ENCODE peak calls at places on chromosomes 7 and 10, in six cellular contexts. B, Z, M, V, F and H are unnamed samples.

GRCh38 chr10:49163741-49164140 is 24.4 kb downstream of the TMEM273 start:
- DNase-seq in B (no peak), Z (no peak), M (no peak), V (no peak), F (no peak), H (no peak)

GRCh38 chr10:93236378-93237040 is 162.8 kb downstream of the CYP26A1 start:
- DNase-seq in Z (no peak), V (no peak), F (no peak), B (no peak), M (no peak), H (no peak)

GRCh38 chr7:135714534-135715009 is 13.4 kb downstream of the SLC13A4 start:
- DNase-seq in B (peak; percentile 82), F (no peak), V (peak; percentile 45), M (no peak), Z (no peak), H (no peak)

GRCh38 chr10:62655337-62655994 is 149.1 kb upstream of the ADO start:
- DNase-seq in V (no peak), F (no peak), Z (no peak), M (no peak), B (no peak), H (no peak)

GRCh38 chr10:92419740-92420553 is 129.0 kb downstream of the MARCHF5 start:
- DNase-seq in Z (peak; percentile 52), F (peak; percentile 67), B (no peak), V (no peak), M (peak; percentile 75), H (peak; percentile 10)

GRCh38 chr7:3112499-3113134 is 69.0 kb upstream of the CARD11 start:
- DNase-seq in M (no peak), B (no peak), V (no peak), Z (no peak), F (no peak), H (no peak)

GRCh38 chr7:2248984-2249694 is 7.1 kb downstream of the NUDT1 start:
- DNase-seq in M (peak; percentile 79), B (peak; percentile 61), F (no peak), V (peak; percentile 23), Z (no peak), H (no peak)

GRCh38 chr10:73404690-73405089 is 9.2 kb downstream of the ANXA7 start:
- DNase-seq in F (no peak), Z (no peak), V (no peak), B (no peak), M (no peak), H (no peak)

GRCh38 chr10:81116201-81116600 is 578.5 kb downstream of the SH2D4B start:
- DNase-seq in F (no peak), V (peak; percentile 2), M (no peak), Z (no peak), B (no peak), H (peak; percentile 37)

GRCh38 chr10:112059220-112059619 is 124.3 kb downstream of the GPAM start:
- DNase-seq in Z (no peak), M (no peak), V (no peak), F (no peak), B (no peak), H (no peak)

GRCh38 chr7:42746226-42746625 is 165.6 kb downstream of the C7orf25 start:
- DNase-seq in M (no peak), F (no peak), B (no peak), Z (no peak), V (no peak), H (no peak)

GRCh38 chr10:43172645-43173044 is 34.4 kb downstream of the CSGALNACT2 start:
- DNase-seq in Z (no peak), M (no peak), F (no peak), B (no peak), V (no peak), H (no peak)

GRCh38 chr7:16921644-16922257 is 40.0 kb upstream of the AGR3 start:
- DNase-seq in Z (peak; percentile 28), M (no peak), V (no peak), B (no peak), F (no peak), H (peak; percentile 56)

GRCh38 chr7:90025771-90026170 is 128.5 kb upstream of the STEAP1 start:
- DNase-seq in Z (no peak), M (no peak), V (no peak), F (no peak), B (no peak), H (no peak)

GRCh38 chr7:155713382-155713781 is 68.9 kb downstream of the RBM33 start:
- DNase-seq in Z (peak; percentile 45), M (peak; percentile 74), F (no peak), B (peak; percentile 32), V (no peak), H (no peak)

GRCh38 chr10:6089334-6090219 is 743 bp downstream of the RBM17 start:
- DNase-seq in Z (no peak), V (peak; percentile 61), M (peak; percentile 69), B (peak; percentile 59), F (no peak), H (no peak)

GRCh38 chr7:100675581-100676350 is 2.2 kb downstream of the GNB2 start:
- DNase-seq in F (peak; percentile 94), M (peak; percentile 91), Z (peak; percentile 80), V (peak; percentile 67), B (peak; percentile 96), H (no peak)

GRCh38 chr10:12938271-12938670 is 63.2 kb downstream of the CCDC3 start:
- DNase-seq in B (no peak), Z (no peak), F (no peak), M (no peak), V (no peak), H (no peak)

GRCh38 chr10:6460861-6461409 is 119.1 kb downstream of the PRKCQ start:
- DNase-seq in M (no peak), V (no peak), F (no peak), Z (no peak), B (no peak), H (no peak)

GRCh38 chr10:126372359-126372758 is 15.9 kb downstream of the ADAM12 start:
- DNase-seq in M (no peak), V (no peak), Z (no peak), F (no peak), B (no peak), H (no peak)

GRCh38 chr10:14533295-14533694 is 202.6 kb upstream of the FRMD4A start:
- DNase-seq in F (no peak), M (no peak), V (no peak), Z (no peak), B (no peak), H (no peak)

GRCh38 chr7:77553123-77553522 is 16.0 kb downstream of the PTPN12 start:
- DNase-seq in M (no peak), V (no peak), Z (no peak), B (no peak), F (no peak), H (no peak)

GRCh38 chr7:77549103-77549870 is 12.2 kb downstream of the PTPN12 start:
- DNase-seq in Z (no peak), F (no peak), V (no peak), B (no peak), M (no peak), H (no peak)

GRCh38 chr7:77548222-77548621 is 11.1 kb downstream of the PTPN12 start:
- DNase-seq in F (no peak), V (no peak), B (no peak), Z (no peak), M (no peak), H (no peak)

DNA sequence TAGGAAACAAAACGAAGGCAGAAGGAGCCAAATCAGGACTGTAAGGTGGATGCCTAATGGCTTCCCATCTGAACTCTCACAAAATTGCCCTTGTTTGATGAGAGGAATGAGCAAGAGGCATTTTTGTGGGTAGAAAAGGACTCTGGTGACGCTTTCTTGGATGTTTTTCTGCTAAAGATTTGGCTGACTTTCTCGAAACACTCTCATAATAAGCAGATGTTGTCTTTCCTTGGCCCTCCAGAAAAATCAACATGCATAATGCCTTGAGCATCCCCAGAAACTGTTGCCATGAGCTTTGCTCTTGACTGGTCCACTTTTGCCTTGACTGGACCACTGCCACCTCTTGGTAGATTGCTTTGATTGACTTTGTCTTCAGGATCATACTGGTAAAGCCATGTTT is 13.5 kb downstream of the PTPN12 start:
- DNase-seq in M (no peak), B (no peak), V (no peak), F (no peak), Z (no peak), H (no peak)
- H3K36me3 ChIP-seq in M (no peaks in the 10 kb centered on the region), B (peaks cover 60% of the 10 kb centered on the region), V (peaks cover 2% of the 10 kb centered on the region), F (no peaks in the 10 kb centered on the region), Z (no peaks in the 10 kb centered on the region), H (no peaks in the 10 kb centered on the region)

DNA sequence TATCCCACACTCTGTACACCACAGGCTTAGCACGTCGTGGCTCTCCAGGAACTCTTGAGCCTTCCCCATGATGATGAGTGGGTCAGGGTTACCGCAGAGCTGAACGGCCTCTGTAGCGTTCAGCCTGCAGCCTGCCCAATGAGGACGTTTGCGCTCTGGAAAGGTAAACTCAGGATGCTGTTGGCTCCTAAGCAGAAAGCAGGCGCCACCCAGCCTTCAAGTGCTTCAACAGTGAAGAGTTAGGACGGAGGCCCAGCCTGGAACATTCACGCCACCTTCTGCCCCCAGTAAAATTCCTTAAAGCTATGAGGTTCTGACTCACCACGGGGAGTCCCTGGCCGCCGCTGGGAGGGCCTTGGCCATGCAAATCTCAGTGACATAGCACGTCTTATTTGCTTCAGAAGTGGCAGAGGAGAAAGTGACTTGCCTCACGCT is 161.5 kb upstream of the SH2B2 start:
- DNase-seq in F (peak; percentile 88), V (no peak), M (peak; percentile 92), Z (no peak), B (no peak), H (peak; percentile 75)
- H3K36me3 ChIP-seq in F (no peaks in the 10 kb centered on the region), V (no peaks in the 10 kb centered on the region), M (no peaks in the 10 kb centered on the region), Z (peaks cover 30% of the 10 kb centered on the region), B (no peaks in the 10 kb centered on the region), H (no peaks in the 10 kb centered on the region)

GRCh38 chr10:89792187-89792586 is 90.8 kb downstream of the KIF20B start:
- DNase-seq in Z (no peak), F (no peak), V (peak; percentile 15), B (no peak), M (no peak), H (no peak)

GRCh38 chr10:89793649-89794254 is 92.4 kb downstream of the KIF20B start:
- DNase-seq in M (no peak), B (peak; percentile 53), Z (no peak), F (no peak), V (peak; percentile 59), H (peak; percentile 21)

GRCh38 chr10:89798092-89798491 is 96.7 kb downstream of the KIF20B start:
- DNase-seq in Z (no peak), M (no peak), F (no peak), B (no peak), V (no peak), H (no peak)

GRCh38 chr10:89799573-89799972 is 98.2 kb downstream of the KIF20B start:
- DNase-seq in M (no peak), B (no peak), F (no peak), V (no peak), Z (no peak), H (no peak)

DNA sequence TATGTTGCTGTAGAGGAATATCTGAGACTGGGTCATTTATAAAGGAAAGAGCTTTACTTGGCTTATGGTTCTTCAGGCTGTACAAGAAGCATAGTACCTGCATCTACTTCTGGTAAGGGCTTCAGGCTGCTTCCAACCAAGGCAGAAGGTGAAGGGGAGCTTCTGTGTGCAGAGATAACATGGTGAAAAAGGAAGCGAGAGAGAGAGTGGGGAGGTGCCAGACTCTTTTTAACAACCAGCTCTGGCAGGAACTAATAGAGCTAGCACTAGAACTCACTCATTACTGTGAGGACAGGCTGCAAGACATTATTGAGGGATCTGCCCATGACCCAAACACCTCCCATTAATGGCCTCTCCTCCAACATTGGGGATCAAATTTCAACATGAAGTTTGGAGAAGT is 94.5 kb downstream of the KIF20B start:
- DNase-seq in B (no peak), V (no peak), M (no peak), Z (no peak), F (no peak), H (no peak)
- H3K36me3 ChIP-seq in B (no peaks in the 10 kb centered on the region), V (no peaks in the 10 kb centered on the region), M (no peaks in the 10 kb centered on the region), Z (no peaks in the 10 kb centered on the region), F (no peaks in the 10 kb centered on the region), H (no peaks in the 10 kb centered on the region)

GRCh38 chr10:90884414-90884813 is 12.6 kb downstream of the RPP30 start:
- DNase-seq in F (no peak), M (no peak), V (no peak), B (no peak), Z (no peak), H (no peak)

GRCh38 chr10:90879062-90879461 is 7.3 kb downstream of the RPP30 start:
- DNase-seq in B (no peak), V (no peak), M (no peak), F (no peak), Z (no peak), H (no peak)
- H3K36me3 ChIP-seq in B (peaks cover 42% of the 10 kb centered on the region), V (peaks cover 24% of the 10 kb centered on the region), M (peaks cover 63% of the 10 kb centered on the region), F (peaks cover 13% of the 10 kb centered on the region), Z (peaks cover 74% of the 10 kb centered on the region), H (no peaks in the 10 kb centered on the region)